ENCODE peak calls at places on chromosomes 13 and 19, in six cellular contexts. C, Q, L, W, U and D are unnamed samples. For H3K27me3, the result is how much of the 10 kb centered on the place peaks cover.

GRCh38 chr13:24007979-24008620 is 110.8 kb upstream of the C1QTNF9B start:
- DNase-seq in C (no peak), Q (no peak), L (no peak), W (no peak), U (no peak), D (no peak)

GRCh38 chr13:35704331-35704730 is 227.8 kb upstream of the MAB21L1 start:
- DNase-seq in C (no peak), Q (no peak), L (no peak), W (no peak), U (no peak), D (no peak)

GRCh38 chr19:28737021-28737525 is 475.9 kb downstream of the UQCRFS1 start:
- DNase-seq in C (no peak), Q (peak), L (no peak), W (no peak), U (no peak), D (no peak)

GRCh38 chr13:76610819-76611415 is 275.3 kb downstream of the KCTD12 start:
- DNase-seq in C (no peak), Q (no peak), L (no peak), W (no peak), U (no peak), D (no peak)

GRCh38 chr13:98983182-98983581 is 5.3 kb upstream of the DOCK9 start:
- DNase-seq in C (no peak), Q (no peak), L (no peak), W (no peak), U (no peak), D (no peak)

GRCh38 chr13:45705936-45706335 is 3.8 kb downstream of the CBY2 start:
- DNase-seq in C (no peak), Q (no peak), L (no peak), W (no peak), U (no peak), D (no peak)

GRCh38 chr13:114109646-114110045 is 22.8 kb downstream of the RASA3 start:
- DNase-seq in C (peak), Q (peak), L (no peak), W (peak), U (peak), D (peak)

GRCh38 chr19:11361037-11361770 is 6.0 kb downstream of the PLPPR2 start:
- DNase-seq in C (peak), Q (peak), L (no peak), W (peak), U (no peak), D (no peak)

GRCh38 chr19:29372461-29372860 is 153.3 kb upstream of the VSTM2B start:
- DNase-seq in C (no peak), Q (no peak), L (no peak), W (no peak), U (no peak), D (peak)

GRCh38 chr13:33931397-33931987 is 113.5 kb downstream of the RFC3 start:
- DNase-seq in C (peak), Q (peak), L (peak), W (no peak), U (no peak), D (no peak)

GRCh38 chr13:100528353-100528752 is 60.2 kb downstream of the GGACT start:
- DNase-seq in C (no peak), Q (no peak), L (no peak), W (no peak), U (no peak), D (peak)

GRCh38 chr19:12721656-12722565 is 1.8 kb downstream of the TNPO2 start:
- DNase-seq in C (peak), Q (peak), L (peak), W (peak), U (peak), D (no peak)

GRCh38 chr19:6534451-6535093 is 3.7 kb downstream of the TNFSF9 start:
- DNase-seq in C (no peak), Q (peak), L (no peak), W (no peak), U (no peak), D (no peak)

GRCh38 chr13:72839831-72840426 is 58.0 kb downstream of the PIBF1 start:
- DNase-seq in C (peak), Q (peak), L (peak), W (no peak), U (no peak), D (no peak)

GRCh38 chr19:1279782-1280341 is 4.5 kb downstream of the FAM174C start:
- DNase-seq in C (peak), Q (peak), L (peak), W (peak), U (peak), D (peak)

GRCh38 chr13:34172048-34172447 is 354.1 kb downstream of the RFC3 start:
- DNase-seq in C (no peak), Q (no peak), L (no peak), W (no peak), U (no peak), D (no peak)

GRCh38 chr13:69109891-69110525 is 997.6 kb upstream of the ATXN8OS start:
- DNase-seq in C (no peak), Q (peak), L (no peak), W (no peak), U (no peak), D (no peak)

GRCh38 chr13:69107436-69107835 is 1000.2 kb upstream of the ATXN8OS start:
- DNase-seq in C (no peak), Q (no peak), L (no peak), W (no peak), U (no peak), D (no peak)

DNA sequence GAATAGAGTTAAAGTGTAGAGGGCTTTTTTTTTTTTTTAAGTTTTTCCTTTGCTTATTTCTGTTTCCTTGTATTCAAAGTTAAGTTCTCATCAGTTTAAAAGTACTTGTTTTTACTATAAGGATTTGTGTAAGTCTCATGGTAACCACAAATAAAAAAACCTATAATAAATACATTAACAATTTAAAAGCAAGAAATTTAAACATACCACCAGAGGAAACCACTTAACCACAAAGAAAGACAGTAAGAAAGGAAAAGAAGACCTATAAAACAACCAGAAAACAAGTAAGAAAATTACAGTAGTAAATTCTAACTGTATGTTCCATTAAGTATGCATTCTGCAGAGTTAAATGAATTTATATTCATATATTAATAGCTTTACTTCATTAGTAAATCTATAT is 999.1 kb upstream of the ATXN8OS start:
- DNase-seq in C (no peak), Q (no peak), L (no peak), W (no peak), U (no peak), D (no peak)
- TF ChIP-seq CTCF in C (no peak), Q (peak), L (no peak), W (no peak), U (no peak), D (no peak)

GRCh38 chr19:50906217-50906616 is 5.0 kb downstream of the KLK4 start:
- DNase-seq in C (peak), Q (peak), L (no peak), W (no peak), U (no peak), D (no peak)

GRCh38 chr19:50910722-50911121 is 473 bp downstream of the KLK4 start:
- DNase-seq in C (no peak), Q (no peak), L (no peak), W (no peak), U (no peak), D (no peak)

GRCh38 chr19:50911206-50912101 is at the start of gene KLK4:
- DNase-seq in C (no peak), Q (no peak), L (no peak), W (no peak), U (no peak), D (no peak)

GRCh38 chr19:50909240-50910070 is 1.7 kb downstream of the KLK4 start:
- DNase-seq in C (peak), Q (peak), L (no peak), W (no peak), U (peak), D (no peak)

GRCh38 chr19:50908311-50908710 is 2.9 kb downstream of the KLK4 start:
- DNase-seq in C (no peak), Q (no peak), L (no peak), W (no peak), U (no peak), D (no peak)
- H3K27me3 ChIP-seq in C (half or more), Q (half or more), L (half or more), W (under half), U (under half), D (under half)

GRCh38 chr19:17834350-17835181 is 13.2 kb downstream of the JAK3 start:
- DNase-seq in C (peak), Q (peak), L (no peak), W (no peak), U (no peak), D (no peak)
- TF ChIP-seq CTCF in C (peak), Q (peak), L (no peak), W (no peak), U (no peak), D (no peak)

GRCh38 chr19:45597425-45598111 is 4.4 kb downstream of the GPR4 start:
- DNase-seq in C (no peak), Q (no peak), L (no peak), W (no peak), U (no peak), D (no peak)

GRCh38 chr19:45601115-45601514 is 897 bp downstream of the GPR4 start:
- DNase-seq in C (no peak), Q (no peak), L (no peak), W (no peak), U (no peak), D (no peak)

GRCh38 chr19:45600340-45600885 is 1.6 kb downstream of the GPR4 start:
- DNase-seq in C (no peak), Q (no peak), L (no peak), W (no peak), U (no peak), D (no peak)

GRCh38 chr19:45598267-45599011 is 3.6 kb downstream of the GPR4 start:
- DNase-seq in C (no peak), Q (no peak), L (no peak), W (no peak), U (peak), D (no peak)

GRCh38 chr19:45599286-45599685 is 2.7 kb downstream of the GPR4 start:
- DNase-seq in C (no peak), Q (peak), L (no peak), W (no peak), U (no peak), D (no peak)
- H3K27me3 ChIP-seq in C (half or more), Q (half or more), L (under half), W (under half), U (under half), D (under half)

GRCh38 chr13:48973845-48974431 is 1.8 kb upstream of the FNDC3A start:
- DNase-seq in C (no peak), Q (no peak), L (no peak), W (no peak), U (no peak), D (no peak)

GRCh38 chr13:48975101-48975925 is at the start of gene FNDC3A:
- DNase-seq in C (peak), Q (peak), L (peak), W (no peak), U (peak), D (peak)

GRCh38 chr13:48977973-48978372 is 2.3 kb downstream of the FNDC3A start:
- DNase-seq in C (no peak), Q (no peak), L (no peak), W (no peak), U (no peak), D (no peak)

GRCh38 chr13:48976677-48977625 is 1.2 kb downstream of the FNDC3A start:
- DNase-seq in C (no peak), Q (no peak), L (no peak), W (no peak), U (no peak), D (peak)

DNA sequence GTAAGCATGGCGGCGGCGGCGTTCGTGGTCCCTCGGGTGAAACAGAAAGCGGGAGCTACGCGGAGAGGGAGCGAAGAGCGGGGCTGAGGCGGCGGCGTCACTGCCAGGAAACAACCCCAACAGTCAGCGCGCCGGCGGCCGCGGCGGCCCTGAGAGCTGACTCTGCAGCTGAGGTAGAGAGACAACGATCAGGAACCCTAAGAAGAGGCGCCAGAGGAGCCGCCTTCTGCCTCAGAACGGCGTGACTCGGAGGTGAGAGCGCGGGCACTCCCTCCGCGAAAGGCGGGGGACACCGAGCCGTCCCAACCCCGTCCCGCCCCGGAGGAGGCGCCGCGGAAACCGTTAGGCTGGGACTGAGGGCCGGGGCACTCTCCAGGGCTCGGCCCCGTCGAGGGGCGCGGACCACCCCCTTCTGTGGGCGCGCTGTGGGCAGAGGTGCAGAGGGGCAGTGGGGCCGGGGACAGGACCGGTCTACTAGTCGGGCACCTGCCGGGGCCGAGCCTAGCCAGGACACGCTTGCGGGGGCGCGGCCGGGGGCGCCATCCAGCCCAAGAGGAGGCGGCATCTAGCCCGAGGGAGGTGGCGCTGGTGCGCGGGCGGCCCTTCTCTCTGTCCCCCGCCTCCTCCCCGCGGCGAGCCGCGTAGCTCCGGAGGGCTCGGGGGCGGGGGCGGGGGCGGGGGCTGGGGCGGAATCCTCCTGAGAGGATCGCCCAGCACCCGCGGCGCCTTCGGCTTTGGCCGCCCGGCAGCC is 389 bp downstream of the FNDC3A start:
- DNase-seq in C (peak), Q (peak), L (peak), W (peak), U (peak), D (peak)
- TF ChIP-seq CTCF in C (no peak), Q (peak), L (peak), W (peak), U (no peak), D (peak)

DNA sequence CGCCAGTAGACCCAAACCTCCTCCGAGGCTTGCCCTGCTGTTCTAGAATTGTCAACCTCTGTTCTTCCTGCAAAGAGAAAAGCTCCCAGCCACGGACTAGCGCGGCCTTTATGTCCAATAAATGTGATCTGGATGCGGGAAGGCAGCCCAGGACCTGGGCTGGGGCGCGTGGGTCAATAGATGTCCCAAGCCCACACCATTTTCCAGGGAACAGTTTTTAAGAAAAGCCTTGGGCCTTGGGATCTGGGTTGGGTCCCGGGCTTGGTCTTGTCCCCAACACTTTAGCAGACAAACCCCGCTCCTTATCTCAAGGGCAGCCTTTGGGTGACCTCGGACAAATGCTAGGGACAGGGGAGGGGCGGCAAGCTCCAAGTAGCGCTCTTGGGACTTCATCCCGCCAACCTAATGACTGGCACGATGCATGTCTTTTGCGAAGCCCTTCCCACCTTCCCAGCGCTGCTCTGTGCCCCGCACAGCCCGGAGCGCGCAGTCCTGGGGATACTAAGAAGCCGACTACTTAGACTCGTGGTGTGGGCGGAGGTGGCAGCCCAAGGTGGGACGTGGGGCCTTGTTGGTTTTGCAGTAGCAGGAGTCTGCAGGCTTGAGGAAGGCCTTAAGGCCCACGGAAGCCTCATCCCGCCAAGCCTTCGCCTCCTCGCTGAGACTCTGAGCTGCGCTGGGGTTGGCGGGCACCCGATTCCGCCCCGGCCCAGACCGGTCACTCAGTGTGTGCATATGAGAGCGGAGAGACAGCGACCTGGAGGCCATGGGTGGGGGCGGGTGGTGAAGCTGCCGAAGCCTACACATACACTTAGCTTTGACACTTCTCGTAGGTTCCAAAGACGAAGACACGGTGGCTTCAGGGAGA is 10.8 kb downstream of the SOX21 start:
- DNase-seq in C (no peak), Q (no peak), L (no peak), W (no peak), U (no peak), D (no peak)
- H3K27me3 ChIP-seq in C (half or more), Q (under half), L (under half), W (half or more), U (under half), D (under half)

DNA sequence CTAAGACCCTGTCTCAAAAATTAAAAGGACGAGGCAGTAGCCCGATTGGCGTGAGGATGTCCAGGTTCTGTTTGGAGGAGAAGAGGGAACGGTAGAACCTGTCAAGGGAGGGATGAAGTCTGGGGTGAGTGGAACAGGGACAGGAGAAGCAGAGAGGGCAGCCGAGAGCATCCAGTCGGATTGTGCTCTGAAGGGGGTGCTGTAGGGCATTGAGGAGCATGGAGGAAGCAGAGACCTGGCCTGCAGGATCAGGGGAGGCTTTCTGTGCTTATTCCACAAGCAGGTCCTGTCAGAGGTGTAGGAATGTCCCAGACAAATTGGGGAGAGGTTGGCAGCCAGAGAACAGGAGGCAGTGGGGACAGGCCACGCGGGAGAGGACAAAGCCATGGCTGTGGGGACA is 14.1 kb downstream of the AP2A1 start:
- DNase-seq in C (no peak), Q (no peak), L (no peak), W (no peak), U (no peak), D (no peak)
- TF ChIP-seq CTCF in C (no peak), Q (no peak), L (no peak), W (no peak), U (no peak), D (no peak)

GRCh38 chr13:112345826-112346172 is 30.4 kb upstream of the SPACA7 start:
- DNase-seq in C (no peak), Q (no peak), L (no peak), W (no peak), U (no peak), D (no peak)

GRCh38 chr13:112342841-112343361 is 33.3 kb upstream of the SPACA7 start:
- DNase-seq in C (no peak), Q (no peak), L (no peak), W (no peak), U (no peak), D (no peak)

GRCh38 chr13:112341976-112342735 is 34.0 kb upstream of the SPACA7 start:
- DNase-seq in C (no peak), Q (no peak), L (no peak), W (no peak), U (no peak), D (no peak)

GRCh38 chr13:112343591-112343990 is 32.6 kb upstream of the SPACA7 start:
- DNase-seq in C (no peak), Q (no peak), L (no peak), W (no peak), U (no peak), D (no peak)

GRCh38 chr13:112341446-112341845 is 34.7 kb upstream of the SPACA7 start:
- DNase-seq in C (no peak), Q (no peak), L (no peak), W (no peak), U (no peak), D (no peak)
- H3K27me3 ChIP-seq in C (half or more), Q (under half), L (under half), W (under half), U (under half), D (under half)

GRCh38 chr19:33226550-33227241 is 1.0 kb upstream of the SLC7A10 start:
- DNase-seq in C (peak), Q (peak), L (no peak), W (no peak), U (no peak), D (no peak)
- TF ChIP-seq CTCF in C (no peak), Q (peak), L (no peak), W (no peak), U (no peak), D (no peak)